ENCODE peak calls at places on chromosomes 4 and X, in ten cellular contexts. One of them, this sample, is unnamed.

GRCh38 chrX:78754917-78755316 is 7.4 kb downstream of the LPAR4 start:
- DNase-seq in suprapubic skin: no peak
- DNase-seq in anterior cingulate cortex: no peak
- DNase-seq in NCI-H1092: no peak
- DNase-seq in neural crest cell: no peak
- DNase-seq in HCT116: no peak
- DNase-seq in kidney: no peak
- DNase-seq in substantia nigra: no peak
- DNase-seq in T-helper 2 cell: no peak
- DNase-seq in GM23248: no peak
- DNase-seq in this sample: no peak

GRCh38 chr4:146132445-146132844 is 43.1 kb upstream of the LSM6 start:
- DNase-seq in suprapubic skin: no peak
- DNase-seq in anterior cingulate cortex: no peak
- DNase-seq in NCI-H1092: no peak
- DNase-seq in neural crest cell: no peak
- DNase-seq in HCT116: no peak
- DNase-seq in kidney: no peak
- DNase-seq in substantia nigra: no peak
- DNase-seq in T-helper 2 cell: no peak
- DNase-seq in GM23248: peak
- DNase-seq in this sample: no peak

GRCh38 chr4:32841217-32841616 is 2121.0 kb downstream of the PCDH7 start:
- DNase-seq in suprapubic skin: no peak
- DNase-seq in anterior cingulate cortex: no peak
- DNase-seq in NCI-H1092: no peak
- DNase-seq in neural crest cell: no peak
- DNase-seq in HCT116: no peak
- DNase-seq in kidney: no peak
- DNase-seq in substantia nigra: no peak
- DNase-seq in T-helper 2 cell: no peak
- DNase-seq in GM23248: no peak
- DNase-seq in this sample: no peak

GRCh38 chr4:163548481-163549243 is 54.2 kb downstream of the TMA16 start:
- DNase-seq in suprapubic skin: no peak
- DNase-seq in anterior cingulate cortex: no peak
- DNase-seq in NCI-H1092: no peak
- DNase-seq in neural crest cell: no peak
- DNase-seq in HCT116: no peak
- DNase-seq in kidney: no peak
- DNase-seq in substantia nigra: no peak
- DNase-seq in T-helper 2 cell: no peak
- DNase-seq in GM23248: peak
- DNase-seq in this sample: no peak

GRCh38 chr4:6727081-6727942 is 11.3 kb downstream of the BLOC1S4 start:
- DNase-seq in suprapubic skin: no peak
- DNase-seq in anterior cingulate cortex: peak
- DNase-seq in NCI-H1092: no peak
- DNase-seq in neural crest cell: peak
- DNase-seq in HCT116: no peak
- DNase-seq in kidney: peak
- DNase-seq in substantia nigra: peak
- DNase-seq in T-helper 2 cell: no peak
- DNase-seq in GM23248: peak
- DNase-seq in this sample: no peak

GRCh38 chr4:42515156-42515884 is 118.0 kb downstream of the SHISA3 start:
- DNase-seq in suprapubic skin: no peak
- DNase-seq in anterior cingulate cortex: no peak
- DNase-seq in NCI-H1092: no peak
- DNase-seq in neural crest cell: no peak
- DNase-seq in HCT116: no peak
- DNase-seq in kidney: no peak
- DNase-seq in substantia nigra: no peak
- DNase-seq in T-helper 2 cell: no peak
- DNase-seq in GM23248: peak
- DNase-seq in this sample: no peak

GRCh38 chr4:168787801-168788200 is 222.3 kb downstream of the CBR4 start:
- DNase-seq in suprapubic skin: no peak
- DNase-seq in anterior cingulate cortex: no peak
- DNase-seq in NCI-H1092: no peak
- DNase-seq in neural crest cell: no peak
- DNase-seq in HCT116: no peak
- DNase-seq in kidney: no peak
- DNase-seq in substantia nigra: no peak
- DNase-seq in T-helper 2 cell: no peak
- DNase-seq in GM23248: no peak
- DNase-seq in this sample: no peak

GRCh38 chr4:53484911-53485459 is 106.3 kb downstream of the LNX1 start:
- DNase-seq in suprapubic skin: no peak
- DNase-seq in anterior cingulate cortex: no peak
- DNase-seq in NCI-H1092: no peak
- DNase-seq in neural crest cell: no peak
- DNase-seq in HCT116: no peak
- DNase-seq in kidney: no peak
- DNase-seq in substantia nigra: no peak
- DNase-seq in T-helper 2 cell: no peak
- DNase-seq in GM23248: no peak
- DNase-seq in this sample: no peak

GRCh38 chr4:1082215-1083182 is 30.9 kb downstream of the RNF212 start:
- DNase-seq in suprapubic skin: peak
- DNase-seq in anterior cingulate cortex: no peak
- DNase-seq in NCI-H1092: no peak
- DNase-seq in neural crest cell: no peak
- DNase-seq in HCT116: no peak
- DNase-seq in kidney: peak
- DNase-seq in substantia nigra: no peak
- DNase-seq in T-helper 2 cell: no peak
- DNase-seq in GM23248: peak
- DNase-seq in this sample: no peak

GRCh38 chr4:73620115-73620792 is at the start of gene RASSF6:
- DNase-seq in suprapubic skin: no peak
- DNase-seq in anterior cingulate cortex: no peak
- DNase-seq in NCI-H1092: peak
- DNase-seq in neural crest cell: no peak
- DNase-seq in HCT116: peak
- DNase-seq in kidney: peak
- DNase-seq in substantia nigra: no peak
- DNase-seq in T-helper 2 cell: no peak
- DNase-seq in GM23248: no peak
- DNase-seq in this sample: no peak

GRCh38 chrX:63967541-63967940 is 182.5 kb upstream of the ARHGEF9 start:
- DNase-seq in suprapubic skin: no peak
- DNase-seq in anterior cingulate cortex: no peak
- DNase-seq in NCI-H1092: no peak
- DNase-seq in neural crest cell: no peak
- DNase-seq in HCT116: no peak
- DNase-seq in kidney: no peak
- DNase-seq in substantia nigra: no peak
- DNase-seq in T-helper 2 cell: no peak
- DNase-seq in GM23248: peak
- DNase-seq in this sample: no peak

GRCh38 chr4:41157009-41157408 is 57.3 kb downstream of the APBB2 start:
- DNase-seq in suprapubic skin: no peak
- DNase-seq in anterior cingulate cortex: no peak
- DNase-seq in NCI-H1092: peak
- DNase-seq in neural crest cell: no peak
- DNase-seq in HCT116: no peak
- DNase-seq in kidney: no peak
- DNase-seq in substantia nigra: no peak
- DNase-seq in T-helper 2 cell: no peak
- DNase-seq in GM23248: no peak
- DNase-seq in this sample: no peak

GRCh38 chr4:60822986-60823385 is 377.1 kb upstream of the ADGRL3 start:
- DNase-seq in suprapubic skin: no peak
- DNase-seq in anterior cingulate cortex: no peak
- DNase-seq in NCI-H1092: peak
- DNase-seq in neural crest cell: no peak
- DNase-seq in HCT116: no peak
- DNase-seq in kidney: no peak
- DNase-seq in substantia nigra: no peak
- DNase-seq in T-helper 2 cell: no peak
- DNase-seq in GM23248: no peak
- DNase-seq in this sample: no peak

GRCh38 chr4:30181512-30181911 is 538.7 kb upstream of the PCDH7 start:
- DNase-seq in suprapubic skin: no peak
- DNase-seq in anterior cingulate cortex: no peak
- DNase-seq in NCI-H1092: no peak
- DNase-seq in neural crest cell: no peak
- DNase-seq in HCT116: no peak
- DNase-seq in kidney: no peak
- DNase-seq in substantia nigra: no peak
- DNase-seq in T-helper 2 cell: no peak
- DNase-seq in GM23248: no peak
- DNase-seq in this sample: no peak

GRCh38 chrX:103793541-103793932 is 16.9 kb downstream of the PLP1 start:
- DNase-seq in suprapubic skin: no peak
- DNase-seq in anterior cingulate cortex: no peak
- DNase-seq in NCI-H1092: no peak
- DNase-seq in neural crest cell: no peak
- DNase-seq in HCT116: no peak
- DNase-seq in kidney: no peak
- DNase-seq in substantia nigra: no peak
- DNase-seq in T-helper 2 cell: no peak
- DNase-seq in GM23248: peak
- DNase-seq in this sample: no peak

GRCh38 chr4:136818811-136819210 is 713.5 kb downstream of the PCDH18 start:
- DNase-seq in suprapubic skin: no peak
- DNase-seq in anterior cingulate cortex: no peak
- DNase-seq in NCI-H1092: no peak
- DNase-seq in neural crest cell: no peak
- DNase-seq in HCT116: no peak
- DNase-seq in kidney: no peak
- DNase-seq in substantia nigra: no peak
- DNase-seq in T-helper 2 cell: no peak
- DNase-seq in GM23248: no peak
- DNase-seq in this sample: no peak

GRCh38 chrX:155188786-155189185 is 27.5 kb upstream of the VBP1 start:
- DNase-seq in suprapubic skin: no peak
- DNase-seq in anterior cingulate cortex: no peak
- DNase-seq in NCI-H1092: no peak
- DNase-seq in neural crest cell: no peak
- DNase-seq in HCT116: no peak
- DNase-seq in kidney: no peak
- DNase-seq in substantia nigra: no peak
- DNase-seq in T-helper 2 cell: no peak
- DNase-seq in GM23248: no peak
- DNase-seq in this sample: no peak

GRCh38 chrX:9122504-9123245 is 88.7 kb upstream of the FAM9B start:
- DNase-seq in suprapubic skin: no peak
- DNase-seq in anterior cingulate cortex: no peak
- DNase-seq in NCI-H1092: no peak
- DNase-seq in neural crest cell: no peak
- DNase-seq in HCT116: no peak
- DNase-seq in kidney: no peak
- DNase-seq in substantia nigra: no peak
- DNase-seq in T-helper 2 cell: no peak
- DNase-seq in GM23248: peak
- DNase-seq in this sample: no peak

GRCh38 chrX:40169193-40170086 is 71.7 kb upstream of the BCOR start:
- DNase-seq in suprapubic skin: peak
- DNase-seq in anterior cingulate cortex: no peak
- DNase-seq in NCI-H1092: peak
- DNase-seq in neural crest cell: peak
- DNase-seq in HCT116: peak
- DNase-seq in kidney: peak
- DNase-seq in substantia nigra: no peak
- DNase-seq in T-helper 2 cell: no peak
- DNase-seq in GM23248: no peak
- DNase-seq in this sample: peak

GRCh38 chr4:127261476-127261875 is 371.3 kb upstream of the INTU start:
- DNase-seq in suprapubic skin: no peak
- DNase-seq in anterior cingulate cortex: no peak
- DNase-seq in NCI-H1092: no peak
- DNase-seq in neural crest cell: no peak
- DNase-seq in HCT116: no peak
- DNase-seq in kidney: no peak
- DNase-seq in substantia nigra: no peak
- DNase-seq in T-helper 2 cell: no peak
- DNase-seq in GM23248: no peak
- DNase-seq in this sample: no peak

GRCh38 chr4:75895744-75896314 is 6.4 kb downstream of the PPEF2 start:
- DNase-seq in suprapubic skin: no peak
- DNase-seq in anterior cingulate cortex: no peak
- DNase-seq in NCI-H1092: no peak
- DNase-seq in neural crest cell: no peak
- DNase-seq in HCT116: peak
- DNase-seq in kidney: no peak
- DNase-seq in substantia nigra: no peak
- DNase-seq in T-helper 2 cell: no peak
- DNase-seq in GM23248: peak
- DNase-seq in this sample: no peak

GRCh38 chr4:10096201-10096975 is 20.2 kb downstream of the WDR1 start:
- DNase-seq in suprapubic skin: no peak
- DNase-seq in anterior cingulate cortex: peak
- DNase-seq in NCI-H1092: no peak
- DNase-seq in neural crest cell: no peak
- DNase-seq in HCT116: peak
- DNase-seq in kidney: peak
- DNase-seq in substantia nigra: no peak
- DNase-seq in T-helper 2 cell: no peak
- DNase-seq in GM23248: peak
- DNase-seq in this sample: peak

GRCh38 chr4:6603128-6603527 is 28.1 kb downstream of the MAN2B2 start:
- DNase-seq in suprapubic skin: no peak
- DNase-seq in anterior cingulate cortex: no peak
- DNase-seq in NCI-H1092: no peak
- DNase-seq in neural crest cell: no peak
- DNase-seq in HCT116: no peak
- DNase-seq in kidney: peak
- DNase-seq in substantia nigra: no peak
- DNase-seq in T-helper 2 cell: no peak
- DNase-seq in GM23248: no peak
- DNase-seq in this sample: no peak

GRCh38 chr4:67546971-67547370 is 1.7 kb upstream of the CENPC start:
- DNase-seq in suprapubic skin: no peak
- DNase-seq in anterior cingulate cortex: no peak
- DNase-seq in NCI-H1092: no peak
- DNase-seq in neural crest cell: no peak
- DNase-seq in HCT116: no peak
- DNase-seq in kidney: no peak
- DNase-seq in substantia nigra: no peak
- DNase-seq in T-helper 2 cell: no peak
- DNase-seq in GM23248: no peak
- DNase-seq in this sample: no peak

This sample was measured in chondrocyte.